ENCODE peak calls at places on chromosomes 13 and 19, in five cellular contexts. A, L, X, K and E are unnamed samples.
A peak's percentile ranks its signal among the peaks of the same experiment; 100 is the strongest.

GRCh38 chr13:46622918-46623256 is 69.9 kb downstream of the LRCH1 start:
- DNase-seq in K (peak; percentile 29), X (peak; percentile 14), L (no peak), A (no peak), E (peak; percentile 66)

GRCh38 chr13:41459754-41460111 is 2.4 kb downstream of the RGCC start:
- DNase-seq in A (no peak), K (no peak), X (no peak), L (no peak), E (no peak)

GRCh38 chr19:3366761-3367571 is 583 bp downstream of the NFIC start:
- DNase-seq in L (no peak), K (peak; percentile 78), A (no peak), X (no peak), E (peak; percentile 45)

GRCh38 chr13:93875527-93875926 is 604.0 kb downstream of the DCT start:
- DNase-seq in A (no peak), K (no peak), L (no peak), X (no peak), E (no peak)

GRCh38 chr13:37306778-37307544 is 201.5 kb upstream of the CSNK1A1L start:
- DNase-seq in K (no peak), X (no peak), A (no peak), L (no peak), E (no peak)

GRCh38 chr13:73092831-73093230 is 34.0 kb downstream of the KLF5 start:
- DNase-seq in L (no peak), K (no peak), X (no peak), A (no peak), E (no peak)

GRCh38 chr13:74306496-74306895 is 172.3 kb upstream of the KLF12 start:
- DNase-seq in K (no peak), A (no peak), L (no peak), X (no peak), E (no peak)

GRCh38 chr19:16436780-16437179 is 35.0 kb downstream of the EPS15L1 start:
- DNase-seq in L (no peak), A (no peak), K (no peak), X (no peak), E (no peak)

GRCh38 chr13:29496241-29496712 is 99.2 kb downstream of the SLC7A1 start:
- DNase-seq in K (no peak), L (no peak), X (no peak), A (no peak), E (no peak)

GRCh38 chr19:42424712-42425131 is 2.5 kb downstream of the LIPE start:
- DNase-seq in A (no peak), X (no peak), L (no peak), K (no peak), E (no peak)

GRCh38 chr19:46924874-46925547 is 64.2 kb downstream of the ARHGAP35 start:
- DNase-seq in X (no peak), A (no peak), L (no peak), K (no peak), E (peak; percentile 79)

GRCh38 chr19:42360787-42361544 is 29.1 kb downstream of the CNFN start:
- DNase-seq in A (no peak), X (no peak), L (no peak), K (no peak), E (no peak)

GRCh38 chr19:49847731-49848696 is 2.9 kb upstream of the PTOV1 start:
- DNase-seq in X (no peak), A (no peak), L (no peak), K (no peak), E (no peak)

GRCh38 chr19:42080764-42081375 is 4.9 kb downstream of the ZNF574 start:
- DNase-seq in K (no peak), L (no peak), A (no peak), X (no peak), E (no peak)

GRCh38 chr13:24741016-24741662 is 22.8 kb upstream of the RNF17 start:
- DNase-seq in A (no peak), L (no peak), K (no peak), X (no peak), E (peak; percentile 80)

GRCh38 chr13:112643759-112644459 is 45.9 kb upstream of the ATP11A start:
- DNase-seq in A (no peak), X (no peak), K (no peak), L (no peak), E (no peak)

GRCh38 chr19:42252365-42253244 is 2.3 kb downstream of the ERF start:
- DNase-seq in A (no peak), L (peak; percentile 70), K (no peak), X (no peak), E (peak; percentile 45)

GRCh38 chr19:18290250-18291018 is 9.0 kb upstream of the JUND start:
- DNase-seq in A (peak; percentile 72), L (no peak), K (no peak), X (no peak), E (no peak)

GRCh38 chr19:1747285-1748114 is 5.8 kb upstream of the ONECUT3 start:
- DNase-seq in L (no peak), X (no peak), K (no peak), A (no peak), E (no peak)

GRCh38 chr19:48329167-48329891 is 4.0 kb downstream of the EMP3 start:
- DNase-seq in X (no peak), K (no peak), A (peak; percentile 42), L (no peak), E (no peak)